ENCODE peak calls at places on chromosomes 5 and 9, in four cellular contexts. One of them, this sample, is unnamed. For H3K4me1 and H3K36me3, the result is how much of the 10 kb centered on the place peaks cover.

GRCh38 chr5:82396396-82396795 is 118.2 kb upstream of the RPS23 start:
- DNase-seq in fibroblast of lung: peak
- DNase-seq in lower lobe of right lung: no peak
- DNase-seq in tibial nerve: no peak
- DNase-seq in this sample: no peak

GRCh38 chr5:963673-964531 is 44.7 kb upstream of the NKD2 start:
- DNase-seq in lower lobe of right lung: no peak
- DNase-seq in tibial nerve: no peak
- DNase-seq in fibroblast of lung: peak
- DNase-seq in this sample: no peak

GRCh38 chr5:98989723-98990122 is 60.9 kb upstream of the CHD1 start:
- DNase-seq in fibroblast of lung: no peak
- DNase-seq in tibial nerve: no peak
- DNase-seq in lower lobe of right lung: no peak
- DNase-seq in this sample: no peak

GRCh38 chr5:154190652-154191304 is at the start of gene GALNT10:
- DNase-seq in lower lobe of right lung: peak
- DNase-seq in tibial nerve: no peak
- DNase-seq in fibroblast of lung: peak
- DNase-seq in this sample: peak

GRCh38 chr9:89495824-89496555 is 1.9 kb downstream of the SEMA4D start:
- DNase-seq in tibial nerve: no peak
- DNase-seq in fibroblast of lung: no peak
- DNase-seq in lower lobe of right lung: no peak
- DNase-seq in this sample: no peak

GRCh38 chr5:6659941-6660684 is 26.9 kb downstream of the SRD5A1 start:
- DNase-seq in lower lobe of right lung: no peak
- DNase-seq in fibroblast of lung: no peak
- DNase-seq in tibial nerve: no peak
- DNase-seq in this sample: no peak

GRCh38 chr5:88831856-88832255 is 51.1 kb downstream of the MEF2C start:
- DNase-seq in tibial nerve: no peak
- DNase-seq in lower lobe of right lung: no peak
- DNase-seq in fibroblast of lung: no peak
- DNase-seq in this sample: no peak

GRCh38 chr9:134503301-134504105 is 138.1 kb upstream of the COL5A1 start:
- DNase-seq in tibial nerve: peak
- DNase-seq in fibroblast of lung: peak
- DNase-seq in lower lobe of right lung: no peak
- DNase-seq in this sample: no peak

GRCh38 chr5:28542968-28543367 is 1504.6 kb upstream of the CDH9 start:
- DNase-seq in tibial nerve: no peak
- DNase-seq in fibroblast of lung: peak
- DNase-seq in lower lobe of right lung: no peak
- DNase-seq in this sample: no peak

GRCh38 chr5:34699155-34700077 is 43.3 kb downstream of the RAI14 start:
- DNase-seq in tibial nerve: no peak
- DNase-seq in fibroblast of lung: no peak
- DNase-seq in lower lobe of right lung: no peak
- DNase-seq in this sample: no peak

GRCh38 chr5:78360674-78361225 is 333 bp downstream of the SCAMP1 start:
- DNase-seq in lower lobe of right lung: peak
- DNase-seq in fibroblast of lung: no peak
- DNase-seq in tibial nerve: no peak
- DNase-seq in this sample: peak

GRCh38 chr9:35226685-35227084 is 64.9 kb downstream of the UNC13B start:
- DNase-seq in fibroblast of lung: no peak
- DNase-seq in lower lobe of right lung: no peak
- DNase-seq in tibial nerve: no peak
- DNase-seq in this sample: peak

GRCh38 chr5:96661101-96661840 is 905 bp upstream of the CAST start:
- DNase-seq in lower lobe of right lung: no peak
- DNase-seq in fibroblast of lung: peak
- DNase-seq in tibial nerve: no peak
- DNase-seq in this sample: peak

DNA sequence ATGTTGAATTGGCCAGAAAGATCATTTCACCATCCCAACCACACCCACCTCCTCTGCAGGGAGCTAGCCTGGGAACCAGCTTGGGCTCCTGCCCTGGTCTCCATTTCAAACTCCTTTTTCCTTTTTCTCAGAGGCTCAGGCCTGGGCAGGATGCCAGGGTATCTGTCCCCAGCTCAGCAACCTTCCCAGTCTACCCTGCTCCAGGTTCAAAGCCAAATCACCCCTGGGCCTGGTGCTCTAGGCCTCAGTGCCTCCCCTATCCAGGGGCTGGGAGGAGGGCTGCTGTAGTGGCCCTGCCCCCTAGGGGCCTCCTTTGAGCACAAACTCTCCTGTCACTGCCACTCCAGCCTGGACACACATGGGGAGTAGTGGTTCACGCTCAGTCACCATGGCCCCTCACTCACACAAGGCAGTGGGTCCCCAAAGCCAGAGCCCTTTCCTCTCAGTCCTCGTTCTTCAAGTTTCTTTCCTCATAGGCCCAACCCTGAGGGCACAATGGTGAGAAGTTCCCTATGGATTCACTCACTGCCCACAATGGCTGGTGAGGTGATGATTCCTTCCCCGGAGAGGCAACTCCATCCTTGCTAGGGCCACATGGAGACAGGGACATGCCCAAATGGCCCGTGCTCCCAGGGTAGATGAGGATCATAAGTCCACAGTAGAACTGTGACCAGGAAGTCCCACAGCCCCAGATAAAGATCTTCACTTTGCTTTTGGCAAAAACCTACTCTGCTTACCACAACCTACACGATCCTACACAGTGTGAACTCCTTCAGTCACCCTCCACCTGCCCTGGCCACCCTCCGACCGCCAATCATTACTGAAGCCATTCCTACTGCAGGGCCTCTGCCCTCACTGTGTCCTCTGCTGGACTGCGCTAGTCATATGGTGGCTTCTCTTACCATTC is 1.6 kb upstream of the ST6GALNAC4 start:
- DNase-seq in tibial nerve: no peak
- DNase-seq in lower lobe of right lung: peak
- DNase-seq in fibroblast of lung: no peak
- DNase-seq in this sample: peak
- H3K4me1 ChIP-seq in tibial nerve: under half
- H3K4me1 ChIP-seq in lower lobe of right lung: half or more
- H3K4me1 ChIP-seq in fibroblast of lung: under half
- H3K4me1 ChIP-seq in this sample: under half

DNA sequence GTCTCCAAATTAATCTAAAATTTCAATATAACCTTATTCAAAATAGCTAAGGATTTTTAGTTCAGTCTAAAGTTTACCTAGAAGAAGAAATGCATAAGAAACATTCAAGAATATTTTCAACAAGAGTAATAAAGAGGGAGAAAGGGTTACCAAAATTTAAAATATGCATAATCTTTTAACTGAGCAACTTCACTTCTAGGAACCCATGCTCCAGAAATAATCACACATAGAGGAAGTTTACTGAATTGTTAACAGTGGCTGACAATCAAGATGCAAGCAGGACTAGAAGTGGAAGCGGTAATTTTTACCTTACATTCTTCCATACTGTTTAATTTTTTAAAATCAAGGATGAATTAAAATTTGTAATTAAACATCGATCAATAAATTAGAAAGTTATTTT is 1.9 kb downstream of the PJA2 start:
- DNase-seq in fibroblast of lung: no peak
- DNase-seq in tibial nerve: no peak
- DNase-seq in lower lobe of right lung: no peak
- DNase-seq in this sample: no peak
- H3K4me3 ChIP-seq in fibroblast of lung: peak
- H3K4me3 ChIP-seq in tibial nerve: peak
- H3K4me3 ChIP-seq in lower lobe of right lung: peak
- H3K4me3 ChIP-seq in this sample: peak

GRCh38 chr5:61535828-61536227 is 203.8 kb downstream of the ZSWIM6 start:
- DNase-seq in fibroblast of lung: no peak
- DNase-seq in tibial nerve: no peak
- DNase-seq in lower lobe of right lung: no peak
- DNase-seq in this sample: no peak
- H3K36me3 ChIP-seq in fibroblast of lung: under half
- H3K36me3 ChIP-seq in tibial nerve: under half
- H3K36me3 ChIP-seq in lower lobe of right lung: half or more
- H3K36me3 ChIP-seq in this sample: under half

DNA sequence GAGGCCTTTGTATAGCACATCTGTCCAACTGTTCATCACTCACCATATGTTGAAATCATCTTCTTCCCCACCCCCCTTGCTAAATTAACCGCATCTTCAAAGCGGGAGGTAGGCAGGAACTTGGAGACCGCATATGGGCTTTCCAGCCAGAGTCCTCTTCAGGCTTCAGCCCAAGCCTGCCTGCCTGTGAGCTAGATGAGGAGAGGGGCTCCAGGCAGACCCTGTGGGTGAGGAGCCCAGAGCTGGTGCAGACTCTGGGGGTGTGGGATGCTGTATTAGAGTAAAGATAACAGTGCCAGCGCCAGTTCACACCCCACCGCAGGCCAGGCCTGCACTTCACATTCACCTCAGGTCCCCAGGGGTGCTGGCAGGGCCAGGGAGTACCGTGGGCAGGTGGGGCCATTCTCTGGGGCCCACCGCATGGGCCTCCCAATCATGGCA is 16.2 kb downstream of the PRRC2B start:
- DNase-seq in tibial nerve: no peak
- DNase-seq in lower lobe of right lung: no peak
- DNase-seq in fibroblast of lung: peak
- DNase-seq in this sample: no peak
- H3K4me1 ChIP-seq in tibial nerve: under half
- H3K4me1 ChIP-seq in lower lobe of right lung: half or more
- H3K4me1 ChIP-seq in fibroblast of lung: under half
- H3K4me1 ChIP-seq in this sample: under half

DNA sequence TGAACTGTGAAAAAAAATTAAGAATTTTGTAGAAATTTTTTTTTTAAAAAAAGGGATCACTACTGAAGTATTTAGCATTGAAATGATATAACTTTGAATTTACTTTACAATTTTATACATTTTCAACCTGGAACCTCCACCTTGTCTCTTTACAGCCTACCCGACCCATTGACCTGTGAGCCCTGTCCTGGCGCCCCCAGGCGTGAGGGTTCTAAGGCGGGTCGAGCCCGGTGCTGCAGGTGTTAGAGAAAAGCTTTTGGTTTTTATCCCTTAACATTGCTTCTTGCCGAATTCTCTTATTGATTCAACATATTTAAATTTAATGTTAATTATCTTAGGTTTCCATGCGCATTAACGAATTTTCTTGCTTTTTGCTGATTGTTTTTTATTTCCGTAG is 561 bp upstream of the ZNF782 start:
- DNase-seq in lower lobe of right lung: no peak
- DNase-seq in fibroblast of lung: no peak
- DNase-seq in tibial nerve: no peak
- DNase-seq in this sample: no peak
- H3K4me3 ChIP-seq in lower lobe of right lung: peak
- H3K4me3 ChIP-seq in fibroblast of lung: peak
- H3K4me3 ChIP-seq in tibial nerve: peak
- H3K4me3 ChIP-seq in this sample: peak

GRCh38 chr5:65778126-65778525 is 56.1 kb downstream of the NLN start:
- DNase-seq in fibroblast of lung: peak
- DNase-seq in lower lobe of right lung: no peak
- DNase-seq in tibial nerve: no peak
- DNase-seq in this sample: no peak

GRCh38 chr5:65775476-65775875 is 53.5 kb downstream of the NLN start:
- DNase-seq in fibroblast of lung: no peak
- DNase-seq in tibial nerve: no peak
- DNase-seq in lower lobe of right lung: no peak
- DNase-seq in this sample: no peak

GRCh38 chr5:65779643-65780042 is 57.6 kb downstream of the NLN start:
- DNase-seq in fibroblast of lung: no peak
- DNase-seq in tibial nerve: no peak
- DNase-seq in lower lobe of right lung: no peak
- DNase-seq in this sample: no peak

GRCh38 chr5:65774346-65774745 is 52.3 kb downstream of the NLN start:
- DNase-seq in fibroblast of lung: peak
- DNase-seq in tibial nerve: no peak
- DNase-seq in lower lobe of right lung: no peak
- DNase-seq in this sample: no peak

DNA sequence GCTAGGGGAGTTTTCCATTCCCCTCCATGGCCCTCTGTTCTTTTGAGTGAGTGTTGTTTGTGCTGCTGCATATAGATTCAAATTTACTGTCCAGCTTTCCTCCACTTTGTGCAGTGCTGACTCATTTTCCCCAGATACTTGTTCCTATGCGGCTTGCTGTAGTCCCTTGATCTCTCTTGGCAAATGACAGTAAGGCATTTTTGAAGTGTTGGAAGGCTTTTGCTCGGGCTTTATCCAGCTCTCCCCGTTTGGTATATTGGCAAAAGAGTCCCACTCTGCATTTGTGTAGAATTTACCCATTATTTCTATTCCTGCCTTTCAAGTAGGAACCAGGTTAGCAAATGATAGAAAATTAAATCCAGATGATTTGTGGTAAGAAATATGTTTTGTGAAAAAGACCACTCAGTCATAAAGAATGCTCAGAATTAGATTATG is 54.7 kb downstream of the NLN start:
- DNase-seq in tibial nerve: no peak
- DNase-seq in fibroblast of lung: peak
- DNase-seq in lower lobe of right lung: no peak
- DNase-seq in this sample: no peak
- H3K36me3 ChIP-seq in tibial nerve: under half
- H3K36me3 ChIP-seq in fibroblast of lung: under half
- H3K36me3 ChIP-seq in lower lobe of right lung: under half
- H3K36me3 ChIP-seq in this sample: under half

DNA sequence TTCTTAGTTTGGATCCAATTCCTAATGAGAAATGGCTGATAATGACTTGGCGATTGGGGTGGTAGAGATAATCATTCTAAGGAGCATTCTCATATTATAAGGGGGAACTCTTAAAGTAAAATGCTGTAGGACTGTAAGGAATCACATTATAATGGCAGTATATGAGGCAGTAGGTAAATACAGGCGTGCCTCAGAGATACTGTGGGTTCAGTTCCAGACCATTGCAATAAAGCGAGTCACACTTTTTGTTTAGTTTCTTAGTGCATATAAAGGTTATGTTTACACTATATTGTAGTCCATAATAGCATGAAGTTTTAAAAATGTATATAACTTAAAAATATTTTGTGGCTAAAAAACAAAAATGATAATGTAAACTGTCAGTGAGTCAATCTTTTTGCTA is 15.9 kb downstream of the NMUR2 start:
- DNase-seq in lower lobe of right lung: no peak
- DNase-seq in fibroblast of lung: no peak
- DNase-seq in tibial nerve: no peak
- DNase-seq in this sample: no peak
- H3K4me1 ChIP-seq in lower lobe of right lung: under half
- H3K4me1 ChIP-seq in fibroblast of lung: under half
- H3K4me1 ChIP-seq in tibial nerve: under half
- H3K4me1 ChIP-seq in this sample: under half

GRCh38 chr5:73438048-73438896 is 10.3 kb downstream of the FOXD1 start:
- DNase-seq in fibroblast of lung: no peak
- DNase-seq in lower lobe of right lung: no peak
- DNase-seq in tibial nerve: no peak
- DNase-seq in this sample: peak

GRCh38 chr5:73435640-73436534 is 12.7 kb downstream of the FOXD1 start:
- DNase-seq in tibial nerve: no peak
- DNase-seq in fibroblast of lung: no peak
- DNase-seq in lower lobe of right lung: no peak
- DNase-seq in this sample: no peak

GRCh38 chr5:73434921-73435320 is 13.7 kb downstream of the FOXD1 start:
- DNase-seq in fibroblast of lung: no peak
- DNase-seq in lower lobe of right lung: no peak
- DNase-seq in tibial nerve: no peak
- DNase-seq in this sample: peak

GRCh38 chr5:73437126-73438047 is 11.2 kb downstream of the FOXD1 start:
- DNase-seq in fibroblast of lung: peak
- DNase-seq in lower lobe of right lung: no peak
- DNase-seq in tibial nerve: no peak
- DNase-seq in this sample: peak

GRCh38 chr5:73436535-73437125 is 11.9 kb downstream of the FOXD1 start:
- DNase-seq in tibial nerve: no peak
- DNase-seq in fibroblast of lung: no peak
- DNase-seq in lower lobe of right lung: no peak
- DNase-seq in this sample: no peak
- H3K4me3 ChIP-seq in tibial nerve: peak
- H3K4me3 ChIP-seq in fibroblast of lung: no peak
- H3K4me3 ChIP-seq in lower lobe of right lung: peak
- H3K4me3 ChIP-seq in this sample: no peak

This sample was measured in HAP-1.